ENCODE peak calls at places on chromosomes 16 and 17, in five cellular contexts. Z is activated T-helper 1 cell treated with anti-CD3 and anti-CD28 coated beads, Interleukin-2, amount 50 U/mL, for 16 hours; V is aorta; F is fibroblast of villous mesenchyme; T is stomach. S is an unnamed sample.

GRCh38 chr17:47712330-47713023 is 18.5 kb downstream of the TBKBP1 start:
- DNase-seq in V (no peak), Z (no peak), T (no peak), F (no peak), S (no peak)

GRCh38 chr17:35849469-35850348 is 19.0 kb downstream of the HEATR9 start:
- DNase-seq in T (peak; percentile 45), F (peak; percentile 74), Z (peak; percentile 39), V (no peak), S (no peak)

GRCh38 chr17:3843935-3844516 is 2.0 kb downstream of the NCBP3 start:
- DNase-seq in T (peak; percentile 57), F (peak; percentile 16), Z (peak; percentile 12), V (no peak), S (peak; percentile 61)

GRCh38 chr16:75109732-75110243 is 6.8 kb downstream of the LDHD start:
- DNase-seq in F (no peak), Z (no peak), T (peak; percentile 69), V (peak; percentile 57), S (no peak)

GRCh38 chr17:28033972-28034714 is 8.3 kb upstream of the NLK start:
- DNase-seq in V (no peak), F (peak; percentile 47), Z (no peak), T (no peak), S (no peak)

GRCh38 chr17:56173958-56174357 is 20.7 kb downstream of the ANKFN1 start:
- DNase-seq in T (no peak), Z (no peak), F (no peak), V (no peak), S (no peak)

GRCh38 chr17:75571197-75571884 is 16.3 kb upstream of the MYO15B start:
- DNase-seq in F (no peak), V (peak; percentile 83), T (peak; percentile 48), Z (no peak), S (no peak)

GRCh38 chr17:73304971-73305786 is 6.6 kb downstream of the CDC42EP4 start:
- DNase-seq in F (peak; percentile 85), V (peak; percentile 85), Z (no peak), T (peak; percentile 54), S (peak; percentile 80)